ENCODE peak calls at places on chromosome 12, in ten cellular contexts. G is heart left ventricle; F is heart right ventricle; Q is brain microvascular endothelial cell; J is effector memory CD4-positive, alpha-beta T cell; I is tibial nerve; B is pancreas; D is gastrocnemius medialis; V is lower lobe of right lung; Z is small intestine. K is an unnamed sample.

GRCh38 chr12:71900091-71900490 is 38.6 kb upstream of the TPH2 start:
- DNase-seq in I (no peak), B (no peak), Z (peak), V (no peak), Q (no peak), F (no peak), D (no peak), G (no peak), J (no peak), K (no peak)

GRCh38 chr12:4268549-4269181 is 4.9 kb upstream of the CCND2 start:
- DNase-seq in Q (no peak), Z (peak), V (no peak), F (no peak), J (no peak), B (no peak), I (no peak), G (no peak), D (no peak), K (no peak)

GRCh38 chr12:69900720-69901131 is 75.7 kb downstream of the MYRFL start:
- DNase-seq in D (peak), V (peak), Q (peak), F (no peak), G (peak), B (peak), I (peak), Z (peak), J (peak), K (peak)

GRCh38 chr12:124381454-124382207 is 86.7 kb downstream of the RFLNA start:
- DNase-seq in D (peak), Z (peak), V (peak), I (peak), B (peak), J (no peak), Q (peak), G (peak), F (peak), K (peak)

GRCh38 chr12:82789674-82790073 is 103.0 kb downstream of the TMTC2 start:
- DNase-seq in D (no peak), V (no peak), G (no peak), Q (no peak), B (no peak), J (no peak), Z (no peak), I (no peak), F (no peak), K (no peak)

GRCh38 chr12:14356147-14356546 is 9.3 kb upstream of the ATF7IP start:
- DNase-seq in I (no peak), D (no peak), J (no peak), Z (peak), F (no peak), B (no peak), Q (no peak), G (no peak), V (no peak), K (no peak)

GRCh38 chr12:6376079-6376941 is 947 bp upstream of the SCNN1A start:
- DNase-seq in B (no peak), I (no peak), G (no peak), F (no peak), D (no peak), Q (peak), J (no peak), Z (peak), V (peak), K (peak)

GRCh38 chr12:82069931-82070514 is 288.2 kb downstream of the CCDC59 start:
- DNase-seq in I (no peak), Z (no peak), V (no peak), G (no peak), B (no peak), F (no peak), D (no peak), Q (no peak), J (no peak), K (no peak)

GRCh38 chr12:58540480-58541299 is 379.6 kb downstream of the LRIG3 start:
- DNase-seq in V (peak), B (peak), F (peak), J (no peak), D (peak), G (peak), Z (peak), I (peak), Q (peak), K (peak)

GRCh38 chr12:67541625-67541991 is 106.9 kb upstream of the DYRK2 start:
- DNase-seq in B (no peak), Q (no peak), D (no peak), Z (no peak), G (no peak), I (no peak), V (no peak), F (no peak), J (no peak), K (no peak)

GRCh38 chr12:1170411-1170810 is 179.4 kb downstream of the ERC1 start:
- DNase-seq in J (no peak), I (no peak), F (no peak), B (no peak), Z (no peak), Q (no peak), V (no peak), G (no peak), D (no peak), K (no peak)

GRCh38 chr12:67355428-67356385 is 86.5 kb downstream of the CAND1 start:
- DNase-seq in J (no peak), Z (peak), Q (peak), F (no peak), B (no peak), G (no peak), V (no peak), D (peak), I (no peak), K (no peak)

GRCh38 chr12:47990351-47991105 is 13.7 kb downstream of the COL2A1 start:
- DNase-seq in J (no peak), B (peak), D (no peak), G (no peak), Z (peak), F (no peak), I (no peak), V (no peak), Q (no peak), K (no peak)

GRCh38 chr12:117031843-117032592 is 67.2 kb downstream of the TESC start:
- DNase-seq in V (no peak), J (no peak), B (peak), F (no peak), I (no peak), Q (no peak), D (no peak), Z (no peak), G (no peak), K (no peak)

GRCh38 chr12:9107542-9107873 is 8.2 kb downstream of the A2M start:
- DNase-seq in F (no peak), G (no peak), V (no peak), D (no peak), B (no peak), J (no peak), Z (no peak), Q (no peak), I (no peak), K (no peak)

GRCh38 chr12:133129368-133130037 is 571 bp downstream of the ZNF891 start:
- DNase-seq in G (no peak), Q (no peak), Z (peak), I (no peak), F (no peak), B (no peak), V (no peak), J (no peak), D (peak), K (no peak)

GRCh38 chr12:22588817-22589216 is 36.2 kb upstream of the ETNK1 start:
- DNase-seq in B (no peak), J (no peak), G (no peak), D (no peak), Q (no peak), Z (peak), F (no peak), I (no peak), V (no peak), K (no peak)

GRCh38 chr12:14936224-14936861 is 2.0 kb downstream of the ERP27 start:
- DNase-seq in B (no peak), I (no peak), Q (no peak), D (no peak), V (no peak), F (no peak), J (no peak), G (no peak), Z (no peak), K (no peak)

GRCh38 chr12:47323802-47324201 is 244.0 kb upstream of the AMIGO2 start:
- DNase-seq in I (no peak), D (no peak), F (no peak), Q (no peak), J (no peak), V (no peak), G (no peak), B (no peak), Z (no peak), K (no peak)

GRCh38 chr12:31728917-31729640 is at the start of gene AMN1:
- DNase-seq in V (peak), Z (peak), D (peak), Q (peak), F (peak), G (peak), B (peak), J (peak), I (peak), K (peak)

GRCh38 chr12:132543298-132544172 is 53.6 kb downstream of the FBRSL1 start:
- DNase-seq in G (no peak), B (no peak), J (no peak), F (no peak), Q (no peak), D (no peak), I (no peak), V (no peak), Z (no peak), K (no peak)

GRCh38 chr12:14993537-14994266 is 20.9 kb downstream of the PDE6H start:
- DNase-seq in G (no peak), Q (peak), Z (no peak), I (no peak), B (no peak), D (no peak), V (no peak), J (no peak), F (no peak), K (no peak)

GRCh38 chr12:69672195-69672594 is 26.9 kb downstream of the BEST3 start:
- DNase-seq in Q (no peak), J (no peak), I (no peak), V (no peak), B (no peak), Z (no peak), G (no peak), F (no peak), D (no peak), K (no peak)

GRCh38 chr12:56420411-56420810 is 28.8 kb downstream of the TIMELESS start:
- DNase-seq in G (no peak), Q (no peak), Z (no peak), B (no peak), I (no peak), J (no peak), D (no peak), V (no peak), F (no peak), K (no peak)

GRCh38 chr12:58695263-58695662 is 225.0 kb downstream of the LRIG3 start:
- DNase-seq in V (no peak), B (no peak), J (no peak), Z (no peak), Q (peak), I (no peak), G (no peak), D (no peak), F (no peak), K (no peak)

GRCh38 chr12:54019924-54020586 is 8.2 kb upstream of the HOXC6 start:
- DNase-seq in V (no peak), I (no peak), B (no peak), F (no peak), Q (no peak), Z (no peak), G (no peak), J (no peak), D (no peak), K (peak)

GRCh38 chr12:54021432-54022013 is 6.7 kb upstream of the HOXC6 start:
- DNase-seq in V (no peak), J (no peak), F (no peak), G (no peak), D (peak), I (no peak), B (no peak), Q (no peak), Z (no peak), K (peak)

GRCh38 chr12:54019111-54019811 is 9.0 kb upstream of the HOXC6 start:
- DNase-seq in Z (no peak), D (no peak), J (no peak), V (no peak), Q (no peak), F (no peak), I (no peak), G (no peak), B (no peak), K (no peak)

GRCh38 chr12:54020587-54020969 is 7.7 kb upstream of the HOXC6 start:
- DNase-seq in Z (no peak), F (no peak), J (no peak), I (no peak), V (no peak), G (no peak), B (no peak), D (no peak), Q (no peak), K (no peak)

GRCh38 chr12:54021006-54021405 is 7.2 kb upstream of the HOXC6 start:
- DNase-seq in B (no peak), D (no peak), Z (no peak), G (no peak), V (no peak), Q (no peak), I (no peak), F (no peak), J (no peak), K (peak)
- H3K4me3 ChIP-seq in B (no peak), D (peak), Z (no peak), G (no peak), V (no peak), Q (no peak), I (peak), F (no peak), J (no peak), K (peak)

GRCh38 chr12:104764225-104765073 is 193.6 kb downstream of the SLC41A2 start:
- DNase-seq in D (no peak), J (no peak), G (no peak), I (no peak), B (no peak), Q (no peak), V (no peak), Z (no peak), F (no peak), K (no peak)
- H3K27ac ChIP-seq in D (no peak), J (no peak), G (no peak), I (no peak), B (no peak), Q (no peak), V (no peak), Z (no peak), F (peak), K (no peak)

GRCh38 chr12:111687255-111687654 is 1.4 kb downstream of the ACAD10 start:
- DNase-seq in B (no peak), J (no peak), G (no peak), Z (peak), F (no peak), D (no peak), V (no peak), I (no peak), Q (no peak), K (no peak)
- H3K4me3 ChIP-seq in B (peak), J (no peak), G (no peak), Z (no peak), F (peak), D (peak), V (no peak), I (no peak), Q (no peak), K (peak)

GRCh38 chr12:107492393-107493134 is 193.0 kb upstream of the PWP1 start:
- DNase-seq in G (no peak), V (no peak), F (no peak), Z (peak), J (no peak), B (no peak), Q (no peak), I (no peak), D (no peak), K (no peak)
- H3K27ac ChIP-seq in G (no peak), V (no peak), F (no peak), Z (peak), J (no peak), B (no peak), Q (no peak), I (no peak), D (no peak), K (no peak)

GRCh38 chr12:104050436-104050835 is 449 bp upstream of the GLT8D2 start:
- DNase-seq in D (no peak), Q (no peak), J (no peak), B (no peak), G (no peak), Z (no peak), I (no peak), V (no peak), F (no peak), K (no peak)
- H3K4me3 ChIP-seq in D (peak), Q (peak), J (no peak), B (peak), G (no peak), Z (no peak), I (peak), V (peak), F (peak), K (peak)

GRCh38 chr12:123095074-123095694 is 55.7 kb downstream of the PITPNM2 start:
- DNase-seq in G (peak), D (no peak), J (no peak), V (no peak), Z (no peak), F (peak), B (no peak), I (no peak), Q (no peak), K (no peak)

GRCh38 chr12:123097521-123098084 is 53.3 kb downstream of the PITPNM2 start:
- DNase-seq in I (no peak), G (peak), V (no peak), D (peak), Z (no peak), J (no peak), F (peak), B (no peak), Q (peak), K (peak)

GRCh38 chr12:123094349-123095073 is 56.4 kb downstream of the PITPNM2 start:
- DNase-seq in J (no peak), V (no peak), Q (peak), B (no peak), I (peak), D (peak), G (no peak), F (peak), Z (peak), K (peak)

GRCh38 chr12:123098780-123099179 is 52.1 kb downstream of the PITPNM2 start:
- DNase-seq in I (no peak), Q (no peak), Z (no peak), B (no peak), D (no peak), J (no peak), F (no peak), V (no peak), G (no peak), K (no peak)

DNA sequence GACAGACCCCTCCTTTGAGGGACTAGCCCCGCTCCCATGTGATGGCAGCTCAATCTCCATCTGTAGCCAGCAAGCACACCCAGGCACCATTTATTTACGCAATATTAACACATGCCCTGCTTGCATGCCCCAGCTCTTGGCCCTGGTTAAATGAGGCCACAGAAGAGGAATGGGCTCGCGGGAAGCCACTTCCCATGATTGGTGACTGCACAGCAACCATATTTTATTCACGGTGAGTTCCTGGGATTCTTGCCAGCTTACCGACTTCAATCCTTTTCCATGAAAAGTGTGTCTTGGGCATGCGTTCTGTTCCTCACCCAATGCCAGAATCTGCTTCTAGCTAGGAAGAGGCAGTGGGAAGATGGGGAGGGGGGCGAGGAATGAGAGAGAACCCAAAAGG is 54.7 kb downstream of the PITPNM2 start:
- DNase-seq in J (no peak), Q (no peak), Z (no peak), I (no peak), V (no peak), F (no peak), B (no peak), G (no peak), D (no peak), K (no peak)
- H3K27ac ChIP-seq in J (no peak), Q (no peak), Z (no peak), I (no peak), V (no peak), F (peak), B (no peak), G (peak), D (peak), K (peak)

GRCh38 chr12:18798445-18799139 is 60.7 kb downstream of the CAPZA3 start:
- DNase-seq in J (no peak), B (no peak), G (no peak), D (no peak), I (no peak), Q (no peak), F (no peak), V (no peak), Z (no peak), K (no peak)
- H3K4me3 ChIP-seq in J (no peak), B (no peak), G (no peak), D (no peak), I (no peak), Q (no peak), F (no peak), V (no peak), Z (no peak), K (no peak)

GRCh38 chr12:28269851-28270250 is 79.6 kb downstream of the CCDC91 start:
- DNase-seq in I (no peak), G (no peak), F (no peak), B (no peak), V (no peak), J (no peak), D (no peak), Q (no peak), Z (no peak), K (no peak)
- H3K27ac ChIP-seq in I (no peak), G (no peak), F (no peak), B (no peak), V (no peak), J (no peak), D (no peak), Q (no peak), Z (no peak), K (no peak)

DNA sequence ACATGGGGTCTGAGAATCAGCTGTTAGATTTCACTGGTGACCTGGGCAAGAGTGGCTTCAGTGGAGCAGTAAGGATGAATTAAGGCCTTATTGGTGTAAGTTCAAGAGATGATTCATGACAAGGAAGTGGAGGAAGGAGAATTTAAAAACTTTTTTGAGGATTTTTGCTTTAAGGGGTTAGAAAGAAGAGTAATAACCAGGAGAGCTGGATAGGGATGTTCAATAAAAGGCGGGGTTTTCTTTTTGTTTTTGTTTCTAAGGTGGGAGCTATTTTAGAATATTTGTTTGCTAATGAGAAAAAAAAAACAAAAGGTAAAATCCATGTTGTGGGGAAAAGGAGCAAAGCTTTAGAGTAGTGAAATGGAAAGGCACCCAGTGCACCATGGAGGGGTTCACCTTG is 15.2 kb upstream of the TUBA1B start:
- DNase-seq in D (no peak), G (no peak), Z (no peak), V (no peak), I (no peak), J (no peak), Q (no peak), B (no peak), F (no peak), K (no peak)
- H3K4me3 ChIP-seq in D (no peak), G (no peak), Z (no peak), V (no peak), I (no peak), J (no peak), Q (no peak), B (no peak), F (no peak), K (no peak)